ENCODE peak calls at places on chromosomes 16 and 17, in seven cellular contexts. T is A549, S is IMR-90, V is body of pancreas, U is right lobe of liver, B is ovary, X is lower leg skin. A is an unnamed sample.

GRCh38 chr16:73096510-73096909 is 48.6 kb upstream of the ZFHX3 start:
- DNase-seq in T (no peak), S (no peak), V (no peak), U (no peak), B (no peak), X (no peak), A (no peak)

GRCh38 chr17:45989759-45990158 is 9.3 kb upstream of the STH start:
- DNase-seq in T (no peak), S (no peak), V (no peak), U (no peak), B (no peak), X (no peak), A (no peak)

GRCh38 chr17:56939869-56940484 is 20.9 kb downstream of the COIL start:
- DNase-seq in T (peak; percentile 63), S (peak; percentile 62), V (no peak), U (no peak), B (no peak), X (no peak), A (no peak)

GRCh38 chr16:81647527-81647926 is 131.6 kb upstream of the PLCG2 start:
- DNase-seq in T (peak; percentile 67), S (peak; percentile 84), V (no peak), U (no peak), B (no peak), X (no peak), A (no peak)

GRCh38 chr17:42784361-42784760 is 4.0 kb downstream of the WNK4 start:
- DNase-seq in T (no peak), S (no peak), V (no peak), U (no peak), B (peak; percentile 31), X (no peak), A (peak; percentile 38)

GRCh38 chr17:40097931-40098845 is 2.2 kb downstream of the NR1D1 start:
- DNase-seq in T (no peak), S (no peak), V (peak; percentile 95), U (peak; percentile 95), B (peak; percentile 68), X (peak; percentile 86), A (peak; percentile 93)

GRCh38 chr17:57670769-57671545 is 74.1 kb downstream of the CCDC182 start:
- DNase-seq in T (no peak), S (no peak), V (no peak), U (no peak), B (no peak), X (no peak), A (no peak)

GRCh38 chr16:15443753-15444152 is 9.4 kb downstream of the BMERB1 start:
- DNase-seq in T (no peak), S (no peak), V (no peak), U (peak; percentile 77), B (no peak), X (no peak), A (no peak)

GRCh38 chr16:69126221-69126620 is 6.2 kb downstream of the CHTF8 start:
- DNase-seq in T (no peak), S (no peak), V (no peak), U (peak; percentile 7), B (no peak), X (no peak), A (no peak)

GRCh38 chr17:41965694-41966375 is 760 bp upstream of the CNP start:
- DNase-seq in T (peak; percentile 71), S (peak; percentile 38), V (peak; percentile 95), U (peak; percentile 92), B (peak; percentile 68), X (peak; percentile 80), A (peak; percentile 90)

GRCh38 chr16:88348377-88349152 is 34.2 kb upstream of the ZNF469 start:
- DNase-seq in T (no peak), S (no peak), V (no peak), U (no peak), B (no peak), X (no peak), A (no peak)

GRCh38 chr17:64599827-64600226 is 62.3 kb downstream of the SMURF2 start:
- DNase-seq in T (no peak), S (no peak), V (no peak), U (no peak), B (no peak), X (no peak), A (no peak)

GRCh38 chr17:76390003-76390421 is 5.6 kb downstream of the SPHK1 start:
- DNase-seq in T (no peak), S (peak; percentile 28), V (no peak), U (no peak), B (no peak), X (no peak), A (no peak)

GRCh38 chr17:1894753-1895339 is 65.0 kb downstream of the RPA1 start:
- DNase-seq in T (no peak), S (no peak), V (no peak), U (no peak), B (peak; percentile 11), X (no peak), A (no peak)

GRCh38 chr17:1898332-1898731 is 68.5 kb downstream of the RPA1 start:
- DNase-seq in T (no peak), S (no peak), V (no peak), U (no peak), B (peak; percentile 24), X (no peak), A (no peak)

GRCh38 chr17:1896243-1897163 is 66.7 kb downstream of the RPA1 start:
- DNase-seq in T (no peak), S (no peak), V (no peak), U (no peak), B (peak; percentile 9), X (no peak), A (no peak)

GRCh38 chr17:1898872-1899271 is 69.1 kb downstream of the RPA1 start:
- DNase-seq in T (no peak), S (no peak), V (no peak), U (no peak), B (no peak), X (no peak), A (no peak)

DNA sequence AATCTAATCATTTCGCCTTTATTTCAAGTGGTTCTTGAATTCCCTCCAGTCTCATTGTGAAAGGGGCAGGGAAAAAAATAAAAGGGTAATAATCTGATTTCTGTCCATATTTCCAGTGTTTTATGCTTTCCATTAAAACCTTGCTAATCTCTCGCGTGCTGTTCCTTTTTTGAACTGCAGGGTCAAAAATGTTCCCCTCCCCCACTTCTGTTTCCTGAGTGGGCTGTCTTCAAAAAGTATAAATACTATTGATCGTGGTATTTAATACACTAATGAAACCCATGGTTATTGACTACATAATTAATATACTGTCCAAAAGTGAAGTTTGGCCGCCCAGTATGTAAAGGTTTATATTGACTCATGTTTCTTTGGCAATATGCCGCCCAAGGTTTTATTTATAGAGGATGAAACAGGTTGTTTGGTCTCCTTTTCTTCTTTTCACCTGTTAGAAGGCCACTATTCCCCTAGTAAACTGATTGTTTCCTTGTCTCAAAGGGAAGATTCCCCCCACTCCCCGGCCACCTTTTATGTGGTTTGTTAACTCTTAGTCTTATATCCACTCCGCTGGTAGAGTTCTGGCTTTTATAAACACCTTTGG is 69.7 kb downstream of the RPA1 start:
- DNase-seq in T (no peak), S (no peak), V (no peak), U (no peak), B (no peak), X (no peak), A (no peak)
- TF ChIP-seq CTCF in T (no peak), S (no peak), V (no peak), U (no peak), B (no peak), X (no peak), A (peak; percentile 2)

DNA sequence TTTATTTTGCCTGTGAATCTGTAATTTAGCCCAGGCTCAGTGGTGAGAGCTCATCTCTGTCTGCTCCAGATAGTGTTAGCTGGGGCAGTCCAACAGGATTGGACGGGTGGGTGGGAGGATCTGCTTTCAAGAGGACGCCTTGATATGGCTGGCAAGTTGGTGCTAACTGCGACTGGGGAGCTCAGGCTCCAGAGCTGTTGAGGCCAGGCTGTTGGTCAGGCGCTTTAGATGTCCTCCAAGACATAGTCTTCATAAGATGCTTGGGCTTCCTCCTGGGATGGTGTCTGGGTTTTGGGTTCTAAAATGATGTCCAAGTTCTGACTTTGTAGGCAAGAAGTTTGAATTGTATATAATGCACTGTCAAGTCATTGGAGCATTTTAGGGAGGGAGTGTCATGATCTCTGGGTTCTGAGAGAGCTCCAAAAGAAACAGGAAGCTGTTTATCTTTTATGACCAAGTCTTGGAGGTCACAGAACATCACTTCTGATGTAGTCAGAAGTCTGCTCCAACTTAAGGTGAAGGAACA is 12.8 kb upstream of the PCTP start:
- DNase-seq in T (no peak), S (no peak), V (no peak), U (no peak), B (no peak), X (no peak), A (no peak)
- TF ChIP-seq POLR2A in T (no peak), S (no peak), V (no peak), U (no peak), B (no peak), X (no peak), A (no peak)

DNA sequence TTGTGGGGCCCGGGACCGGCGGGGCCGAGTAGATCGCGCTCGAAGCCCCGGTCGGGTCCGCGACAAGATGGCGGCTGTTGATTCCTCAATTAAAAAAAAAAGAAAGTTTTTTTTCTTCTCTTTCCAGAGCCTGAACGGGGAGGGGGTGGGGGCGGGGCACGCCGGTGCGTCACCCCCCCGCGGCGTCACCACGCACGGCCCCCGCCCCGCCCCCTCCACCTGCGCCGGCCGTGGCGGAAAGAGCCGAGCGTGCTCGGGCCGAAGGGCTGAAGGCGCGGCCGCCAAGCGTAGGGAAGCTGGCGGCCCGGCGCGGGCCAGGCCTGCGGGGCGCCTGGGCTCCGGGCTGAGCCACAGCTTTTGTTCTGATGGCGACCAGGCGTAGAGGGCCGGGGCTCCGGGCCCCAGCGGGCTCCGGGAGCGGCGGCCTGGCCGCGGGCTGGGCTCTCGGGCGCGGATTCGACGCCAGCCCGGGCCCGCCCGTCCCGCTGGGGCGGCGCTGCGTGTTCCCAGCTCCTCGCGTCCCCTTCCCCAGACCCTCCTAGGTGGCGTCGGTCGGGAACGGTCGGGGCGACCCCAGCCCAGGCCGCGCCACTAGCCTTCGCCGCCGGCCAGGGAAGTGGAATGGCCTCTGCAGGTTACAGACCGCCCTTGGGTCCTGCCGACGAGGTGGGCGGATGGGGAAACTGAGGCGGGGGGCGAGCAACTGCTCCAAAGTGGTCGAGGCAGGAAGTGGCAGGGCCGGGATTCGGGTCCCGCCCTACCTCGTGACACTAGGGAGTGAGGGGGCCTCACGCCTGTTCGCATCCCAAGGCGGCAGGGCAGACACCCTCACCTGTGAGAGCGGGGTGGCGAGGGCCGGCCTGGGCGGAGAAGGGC is at the start of gene CREBBP:
- DNase-seq in T (peak; percentile 90), S (peak; percentile 80), V (peak; percentile 90), U (peak; percentile 86), B (peak; percentile 93), X (peak; percentile 74), A (peak; percentile 91)
- TF ChIP-seq CTCF in T (no peak), S (no peak), V (no peak), U (no peak), B (no peak), X (no peak), A (no peak)

GRCh38 chr17:28712037-28712704 is 483 bp upstream of the PROCA1 start:
- DNase-seq in T (no peak), S (no peak), V (no peak), U (no peak), B (peak; percentile 72), X (no peak), A (peak; percentile 82)

GRCh38 chr17:28712705-28713415 is 1.2 kb upstream of the PROCA1 start:
- DNase-seq in T (no peak), S (no peak), V (no peak), U (no peak), B (no peak), X (no peak), A (no peak)

GRCh38 chr17:28714281-28714680 is 2.6 kb upstream of the PROCA1 start:
- DNase-seq in T (peak; percentile 46), S (no peak), V (no peak), U (no peak), B (no peak), X (no peak), A (no peak)

GRCh38 chr17:28711723-28712036 is at the start of gene PROCA1:
- DNase-seq in T (no peak), S (no peak), V (peak; percentile 25), U (no peak), B (peak; percentile 85), X (no peak), A (no peak)

GRCh38 chr17:28710948-28711722 is 553 bp downstream of the PROCA1 start:
- DNase-seq in T (peak; percentile 92), S (peak; percentile 85), V (peak; percentile 82), U (peak; percentile 90), B (peak; percentile 95), X (peak; percentile 82), A (peak; percentile 95)
- TF ChIP-seq POLR2A in T (peak; percentile 81), S (peak; percentile 84), V (peak; percentile 70), U (peak; percentile 63), B (peak; percentile 88), X (no peak), A (peak; percentile 69)